ENCODE peak calls at places on chromosomes 4 and X, in seven cellular contexts. K, J, V, G, H, C and W are unnamed samples.
A peak's percentile ranks its signal among the peaks of the same experiment; 100 is the strongest.

GRCh38 chr4:2842667-2843022 is 999 bp upstream of the ADD1 start:
- DNase-seq in V (no peak), G (no peak), K (no peak), J (no peak), C (no peak), H (no peak), W (no peak)

GRCh38 chr4:187414716-187415115 is 580.9 kb upstream of the ZFP42 start:
- DNase-seq in K (no peak), C (no peak), G (no peak), V (no peak), J (no peak), H (no peak), W (no peak)

GRCh38 chrX:128052303-128052702 is at the start of gene ACTRT1:
- DNase-seq in C (no peak), J (no peak), K (no peak), H (no peak), V (no peak), G (no peak), W (no peak)

GRCh38 chr4:123740236-123740635 is 343.6 kb downstream of the SPRY1 start:
- DNase-seq in V (no peak), G (no peak), C (no peak), J (no peak), K (no peak), H (no peak), W (no peak)

GRCh38 chrX:11341274-11342256 is 48.4 kb downstream of the AMELX start:
- DNase-seq in C (peak; percentile 51), H (no peak), V (no peak), J (no peak), G (no peak), K (peak; percentile 91), W (peak; percentile 45)

GRCh38 chrX:36198575-36198974 is 279.0 kb downstream of the CFAP47 start:
- DNase-seq in C (no peak), H (no peak), G (no peak), K (no peak), J (no peak), V (no peak), W (no peak)

GRCh38 chrX:119729408-119730201 is 28.8 kb upstream of the SOWAHD start:
- DNase-seq in C (peak; percentile 30), K (peak; percentile 76), G (peak; percentile 45), H (peak; percentile 57), V (peak; percentile 49), J (peak; percentile 6), W (peak; percentile 57)

GRCh38 chr4:67122029-67122428 is 423.3 kb downstream of the CENPC start:
- DNase-seq in H (no peak), J (no peak), C (no peak), G (no peak), K (no peak), V (no peak), W (no peak)

GRCh38 chrX:101091817-101092216 is 6.2 kb upstream of the CENPI start:
- DNase-seq in J (no peak), V (no peak), H (no peak), K (no peak), G (no peak), C (no peak), W (no peak)

GRCh38 chr4:560061-560460 is 16.0 kb downstream of the TMEM271 start:
- DNase-seq in G (no peak), J (no peak), C (no peak), K (no peak), H (no peak), V (no peak), W (no peak)

GRCh38 chrX:47514553-47515235 is 31.7 kb upstream of the ZNF41 start:
- DNase-seq in J (no peak), C (peak; percentile 69), H (no peak), G (no peak), K (peak; percentile 47), V (no peak), W (peak; percentile 37)

GRCh38 chr4:184846531-184846930 is 20.8 kb upstream of the ACSL1 start:
- DNase-seq in J (no peak), K (no peak), C (no peak), G (no peak), V (no peak), H (no peak), W (no peak)

GRCh38 chr4:169025184-169025583 is 15.1 kb upstream of the CBR4 start:
- DNase-seq in J (no peak), K (no peak), H (no peak), V (no peak), G (no peak), C (no peak), W (no peak)

GRCh38 chr4:174794706-174795105 is 34.3 kb downstream of the GLRA3 start:
- DNase-seq in C (no peak), V (no peak), K (no peak), H (no peak), G (no peak), J (no peak), W (no peak)

GRCh38 chrX:110444996-110445395 is 86.3 kb downstream of the RTL9 start:
- DNase-seq in V (no peak), J (no peak), H (no peak), K (no peak), G (no peak), C (no peak), W (no peak)

GRCh38 chr4:102780476-102781144 is 19.8 kb upstream of the MANBA start:
- DNase-seq in G (no peak), V (no peak), K (peak; percentile 33), C (peak; percentile 22), J (no peak), H (no peak), W (no peak)

GRCh38 chrX:727738-728621 is 97.4 kb downstream of the SHOX start:
- DNase-seq in J (no peak), H (no peak), C (no peak), G (no peak), K (no peak), V (no peak), W (no peak)

GRCh38 chr4:111283066-111283677 is 660.3 kb upstream of the PITX2 start:
- DNase-seq in G (peak; percentile 25), J (no peak), V (peak; percentile 4), C (peak; percentile 35), H (peak; percentile 35), K (peak; percentile 70), W (peak; percentile 51)